ENCODE peak calls at places on chromosomes 13 and 19, in four cellular contexts. One of them, this sample, is unnamed.

GRCh38 chr13:74040200-74040599 is 94.0 kb downstream of the KLF12 start:
- DNase-seq in H9: peak
- DNase-seq in IMR-90: peak
- DNase-seq in H1: peak
- DNase-seq in this sample: peak

GRCh38 chr13:75541287-75541686 is 3.6 kb upstream of the COMMD6 start:
- DNase-seq in H9: no peak
- DNase-seq in IMR-90: peak
- DNase-seq in H1: no peak
- DNase-seq in this sample: no peak

GRCh38 chr13:44758595-44759221 is 182.6 kb upstream of the TSC22D1 start:
- DNase-seq in H1: no peak
- DNase-seq in IMR-90: peak
- DNase-seq in H9: no peak
- DNase-seq in this sample: no peak

GRCh38 chr13:26760835-26761582 is 423 bp upstream of the GPR12 start:
- DNase-seq in H9: no peak
- DNase-seq in IMR-90: no peak
- DNase-seq in H1: no peak
- DNase-seq in this sample: no peak

GRCh38 chr19:58575183-58576041 is 2.3 kb upstream of the MZF1 start:
- DNase-seq in H9: peak
- DNase-seq in IMR-90: peak
- DNase-seq in H1: peak
- DNase-seq in this sample: peak

GRCh38 chr19:50835785-50836542 is 2.6 kb upstream of the KLK15 start:
- DNase-seq in IMR-90: peak
- DNase-seq in H1: peak
- DNase-seq in H9: peak
- DNase-seq in this sample: peak

GRCh38 chr19:38635483-38636399 is 11.7 kb upstream of the ACTN4 start:
- DNase-seq in IMR-90: no peak
- DNase-seq in H9: no peak
- DNase-seq in H1: no peak
- DNase-seq in this sample: peak

GRCh38 chr13:114081761-114082681 is 50.4 kb downstream of the RASA3 start:
- DNase-seq in H1: no peak
- DNase-seq in H9: no peak
- DNase-seq in IMR-90: no peak
- DNase-seq in this sample: no peak

GRCh38 chr19:45423589-45424190 is at the start of gene ERCC1:
- DNase-seq in IMR-90: peak
- DNase-seq in H1: peak
- DNase-seq in H9: peak
- DNase-seq in this sample: peak

GRCh38 chr13:20492641-20493040 is 33.0 kb downstream of the CRYL1 start:
- DNase-seq in H1: peak
- DNase-seq in IMR-90: peak
- DNase-seq in H9: peak
- DNase-seq in this sample: peak

GRCh38 chr19:47267350-47267759 is 7.3 kb upstream of the INAFM1 start:
- DNase-seq in IMR-90: no peak
- DNase-seq in H1: no peak
- DNase-seq in H9: no peak
- DNase-seq in this sample: no peak

GRCh38 chr13:28719227-28719562 is 425 bp upstream of the SLC46A3 start:
- DNase-seq in H1: no peak
- DNase-seq in IMR-90: no peak
- DNase-seq in H9: no peak
- DNase-seq in this sample: no peak
- H3K27ac ChIP-seq in H1: no peak
- H3K27ac ChIP-seq in IMR-90: peak
- H3K27ac ChIP-seq in H9: no peak
- H3K27ac ChIP-seq in this sample: no peak

GRCh38 chr19:5205937-5206750 is 134.5 kb downstream of the PTPRS start:
- DNase-seq in IMR-90: no peak
- DNase-seq in H9: no peak
- DNase-seq in H1: no peak
- DNase-seq in this sample: no peak

GRCh38 chr19:5204212-5204611 is 136.4 kb downstream of the PTPRS start:
- DNase-seq in H1: no peak
- DNase-seq in H9: no peak
- DNase-seq in IMR-90: no peak
- DNase-seq in this sample: no peak

GRCh38 chr19:5207806-5208205 is 132.8 kb downstream of the PTPRS start:
- DNase-seq in IMR-90: no peak
- DNase-seq in H1: no peak
- DNase-seq in H9: no peak
- DNase-seq in this sample: no peak

GRCh38 chr19:5206751-5207075 is 133.9 kb downstream of the PTPRS start:
- DNase-seq in IMR-90: no peak
- DNase-seq in H9: no peak
- DNase-seq in H1: no peak
- DNase-seq in this sample: no peak

GRCh38 chr19:5205388-5205787 is 135.2 kb downstream of the PTPRS start:
- DNase-seq in H1: no peak
- DNase-seq in H9: no peak
- DNase-seq in IMR-90: no peak
- DNase-seq in this sample: no peak
- H4K5ac ChIP-seq in H1: no peak
- H4K5ac ChIP-seq in H9: no peak
- H4K5ac ChIP-seq in IMR-90: no peak
- H4K5ac ChIP-seq in this sample: no peak

GRCh38 chr19:657611-658010 is 5.4 kb downstream of the RNF126 start:
- DNase-seq in H9: no peak
- DNase-seq in H1: no peak
- DNase-seq in IMR-90: no peak
- DNase-seq in this sample: no peak
- H3K27ac ChIP-seq in H9: no peak
- H3K27ac ChIP-seq in H1: no peak
- H3K27ac ChIP-seq in IMR-90: no peak
- H3K27ac ChIP-seq in this sample: no peak

GRCh38 chr13:29924951-29925350 is 74.5 kb upstream of the UBL3 start:
- DNase-seq in H1: no peak
- DNase-seq in IMR-90: no peak
- DNase-seq in H9: no peak
- DNase-seq in this sample: no peak

GRCh38 chr13:29922281-29922821 is 71.9 kb upstream of the UBL3 start:
- DNase-seq in H1: no peak
- DNase-seq in H9: no peak
- DNase-seq in IMR-90: peak
- DNase-seq in this sample: no peak

GRCh38 chr13:29922896-29923295 is 72.5 kb upstream of the UBL3 start:
- DNase-seq in IMR-90: peak
- DNase-seq in H9: no peak
- DNase-seq in H1: no peak
- DNase-seq in this sample: no peak

GRCh38 chr13:29924482-29924884 is 74.1 kb upstream of the UBL3 start:
- DNase-seq in IMR-90: peak
- DNase-seq in H1: no peak
- DNase-seq in H9: no peak
- DNase-seq in this sample: peak

GRCh38 chr13:29923554-29924481 is 73.4 kb upstream of the UBL3 start:
- DNase-seq in IMR-90: peak
- DNase-seq in H1: peak
- DNase-seq in H9: peak
- DNase-seq in this sample: peak
- H4K5ac ChIP-seq in IMR-90: peak
- H4K5ac ChIP-seq in H1: no peak
- H4K5ac ChIP-seq in H9: no peak
- H4K5ac ChIP-seq in this sample: peak

GRCh38 chr13:30463820-30464495 is 1.8 kb downstream of the HMGB1 start:
- DNase-seq in H1: no peak
- DNase-seq in IMR-90: peak
- DNase-seq in H9: no peak
- DNase-seq in this sample: peak

GRCh38 chr13:30466358-30466714 is 600 bp upstream of the HMGB1 start:
- DNase-seq in H1: no peak
- DNase-seq in IMR-90: peak
- DNase-seq in H9: no peak
- DNase-seq in this sample: peak

GRCh38 chr13:30464496-30465351 is 1.0 kb downstream of the HMGB1 start:
- DNase-seq in H9: peak
- DNase-seq in IMR-90: peak
- DNase-seq in H1: peak
- DNase-seq in this sample: peak

GRCh38 chr13:30466841-30467252 is 1.1 kb upstream of the HMGB1 start:
- DNase-seq in IMR-90: peak
- DNase-seq in H1: no peak
- DNase-seq in H9: no peak
- DNase-seq in this sample: peak

GRCh38 chr13:30465541-30466357 is at the start of gene HMGB1:
- DNase-seq in H9: peak
- DNase-seq in H1: peak
- DNase-seq in IMR-90: peak
- DNase-seq in this sample: peak
- H3K27ac ChIP-seq in H9: no peak
- H3K27ac ChIP-seq in H1: peak
- H3K27ac ChIP-seq in IMR-90: peak
- H3K27ac ChIP-seq in this sample: peak

DNA sequence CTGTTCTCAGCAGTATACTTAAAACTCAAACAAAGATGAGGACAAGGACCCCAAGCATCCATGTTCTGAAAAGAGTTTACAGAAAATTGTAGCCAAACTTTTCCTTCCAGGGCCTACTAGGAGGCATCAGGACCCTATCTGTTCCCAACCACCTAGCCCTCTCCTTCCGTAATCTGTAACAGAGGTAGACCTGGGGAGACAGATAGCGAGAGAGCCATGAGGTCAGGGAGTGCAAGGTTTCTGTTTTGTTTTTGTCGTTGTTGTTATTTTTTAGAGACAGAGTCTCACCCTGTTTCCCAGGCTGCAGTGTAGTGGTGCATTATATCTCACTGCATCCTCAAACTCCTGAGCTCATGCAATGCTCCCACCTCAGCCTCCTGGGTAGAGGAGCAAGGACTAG is 83.9 kb upstream of the POSTN start:
- DNase-seq in H1: no peak
- DNase-seq in IMR-90: no peak
- DNase-seq in H9: no peak
- DNase-seq in this sample: no peak
- H4K5ac ChIP-seq in H1: no peak
- H4K5ac ChIP-seq in IMR-90: peak
- H4K5ac ChIP-seq in H9: no peak
- H4K5ac ChIP-seq in this sample: no peak

GRCh38 chr19:4134351-4134750 is 10.4 kb upstream of the MAP2K2 start:
- DNase-seq in H1: no peak
- DNase-seq in H9: no peak
- DNase-seq in IMR-90: no peak
- DNase-seq in this sample: no peak
- H3K27ac ChIP-seq in H1: no peak
- H3K27ac ChIP-seq in H9: no peak
- H3K27ac ChIP-seq in IMR-90: no peak
- H3K27ac ChIP-seq in this sample: no peak

GRCh38 chr13:37956536-37956935 is 87.0 kb upstream of the TRPC4 start:
- DNase-seq in H9: no peak
- DNase-seq in H1: no peak
- DNase-seq in IMR-90: no peak
- DNase-seq in this sample: no peak
- H4K5ac ChIP-seq in H9: no peak
- H4K5ac ChIP-seq in H1: no peak
- H4K5ac ChIP-seq in IMR-90: no peak
- H4K5ac ChIP-seq in this sample: no peak

This sample was measured in mesendoderm.